ENCODE peak calls at places on chromosomes 7 and 10, in ten cellular contexts. X is heart left ventricle; G is activated CD4-positive, CD25-positive, alpha-beta regulatory T cell treated with anti-CD3 and anti-CD28 coated beads, Interleukin-2, amount 50 U/mL, for 72 hours; H is NCI-H1092; K is cardiac fibroblast; D is AG09319; J is A172; U is NCI-H460; A is COR-L47; W is stimulated activated CD4-positive, alpha-beta T cell treated with anti-CD3 and anti-CD28 coated beads, Interleukin-4, amount 100 ng/mL, for 1 hour. V is an unnamed sample.
A peak's percentile ranks its signal among the peaks of the same experiment; 100 is the strongest.

GRCh38 chr7:93013471-93014061 is 104.2 kb downstream of the SAMD9 start:
- DNase-seq in X (no peak), G (no peak), H (no peak), W (no peak), A (no peak), K (no peak), J (no peak), U (no peak), D (no peak), V (no peak)

GRCh38 chr10:51074238-51075028 is at the start of gene PRKG1:
- DNase-seq in G (no peak), J (no peak), D (peak; percentile 65), X (peak; percentile 72), K (peak; percentile 82), H (no peak), W (no peak), U (peak; percentile 29), A (no peak), V (peak; percentile 59)

GRCh38 chr10:33483124-33483794 is 148.8 kb upstream of the NRP1 start:
- DNase-seq in A (peak; percentile 1), W (no peak), U (no peak), G (no peak), K (no peak), D (no peak), J (no peak), H (peak; percentile 46), X (no peak), V (no peak)

GRCh38 chr7:130734525-130735272 is 692 bp upstream of the KLF14 start:
- DNase-seq in A (no peak), K (peak; percentile 25), D (no peak), W (no peak), U (no peak), J (no peak), G (no peak), X (no peak), H (no peak), V (peak; percentile 3)

GRCh38 chr7:77516085-77516484 is 21.0 kb upstream of the PTPN12 start:
- DNase-seq in J (no peak), W (no peak), H (no peak), K (no peak), D (no peak), G (no peak), A (no peak), X (no peak), U (no peak), V (no peak)

GRCh38 chr7:128201067-128201689 is 39.9 kb upstream of the LEP start:
- DNase-seq in U (no peak), J (no peak), G (peak; percentile 30), W (no peak), D (no peak), K (no peak), X (no peak), H (no peak), A (no peak), V (no peak)

GRCh38 chr10:79155301-79156081 is 86.7 kb downstream of the ZMIZ1 start:
- DNase-seq in J (no peak), H (no peak), U (no peak), X (no peak), K (peak; percentile 56), W (no peak), A (no peak), D (no peak), G (no peak), V (peak; percentile 65)

GRCh38 chr7:158506626-158507025 is 81.0 kb downstream of the PTPRN2 start:
- DNase-seq in U (no peak), K (no peak), J (no peak), G (no peak), A (no peak), D (no peak), X (no peak), W (no peak), H (no peak), V (no peak)

GRCh38 chr10:28913850-28914249 is 236.5 kb downstream of the BAMBI start:
- DNase-seq in K (no peak), D (no peak), X (no peak), A (no peak), U (no peak), W (no peak), J (peak; percentile 78), H (no peak), G (no peak), V (no peak)

GRCh38 chr7:105975770-105976428 is 12.8 kb downstream of the CDHR3 start:
- DNase-seq in J (peak; percentile 44), K (peak; percentile 96), H (no peak), U (no peak), W (no peak), A (no peak), D (no peak), X (no peak), G (no peak), V (no peak)

GRCh38 chr7:15015545-15016314 is 113.2 kb upstream of the DGKB start:
- DNase-seq in H (peak; percentile 90), G (no peak), D (peak; percentile 42), U (peak; percentile 76), W (no peak), A (peak; percentile 91), K (peak; percentile 86), J (peak; percentile 91), X (peak; percentile 31), V (peak; percentile 50)

GRCh38 chr7:157299613-157300405 is 37.0 kb upstream of the DNAJB6 start:
- DNase-seq in D (no peak), H (no peak), X (no peak), U (peak; percentile 46), G (no peak), A (no peak), K (peak; percentile 71), W (no peak), J (peak; percentile 95), V (no peak)

GRCh38 chr10:88525371-88526079 is 57.6 kb downstream of the RNLS start:
- DNase-seq in U (peak; percentile 18), A (no peak), J (peak; percentile 75), D (no peak), G (no peak), H (no peak), X (no peak), K (peak; percentile 79), W (no peak), V (peak; percentile 31)

GRCh38 chr7:110418651-110419270 is 672.2 kb upstream of the LRRN3 start:
- DNase-seq in G (no peak), H (no peak), D (no peak), X (no peak), U (no peak), K (no peak), J (no peak), W (no peak), A (no peak), V (no peak)

GRCh38 chr7:46461334-46461777 is 540.3 kb upstream of the IGFBP3 start:
- DNase-seq in G (no peak), U (no peak), D (no peak), W (no peak), A (no peak), X (no peak), K (peak; percentile 65), H (no peak), J (no peak), V (no peak)

GRCh38 chr7:99876491-99876890 is 342 bp downstream of the OR2AE1 start:
- DNase-seq in H (no peak), J (no peak), A (no peak), K (no peak), X (no peak), D (no peak), W (no peak), G (no peak), U (no peak), V (no peak)

GRCh38 chr7:47513741-47514241 is 68.1 kb downstream of the TNS3 start:
- DNase-seq in W (no peak), J (peak; percentile 51), A (no peak), G (no peak), U (no peak), H (no peak), X (no peak), D (peak; percentile 78), K (peak; percentile 23), V (peak; percentile 44)

GRCh38 chr10:68870545-68871104 is 30.5 kb upstream of the DDX50 start:
- DNase-seq in D (no peak), G (no peak), J (no peak), A (no peak), K (no peak), H (no peak), W (no peak), X (no peak), U (no peak), V (no peak)